ENCODE peak calls at places on chromosome 2, in four cellular contexts. One of them, this sample, is unnamed.
A peak's percentile ranks its signal among the peaks of the same experiment; 100 is the strongest.

GRCh38 chr2:191578031-191578430 is 99.9 kb upstream of the NABP1 start:
- DNase-seq in H9: no peak
- DNase-seq in IMR-90: no peak
- DNase-seq in H1: no peak
- DNase-seq in this sample: no peak

GRCh38 chr2:61451178-61451577 is 19.7 kb downstream of the USP34 start:
- DNase-seq in H9: no peak
- DNase-seq in IMR-90: no peak
- DNase-seq in H1: no peak
- DNase-seq in this sample: no peak

GRCh38 chr2:160445673-160446072 is 47.9 kb downstream of the RBMS1 start:
- DNase-seq in H9: no peak
- DNase-seq in IMR-90: no peak
- DNase-seq in H1: no peak
- DNase-seq in this sample: no peak

GRCh38 chr2:23545391-23545790 is 160.4 kb downstream of the KLHL29 start:
- DNase-seq in H1: no peak
- DNase-seq in IMR-90: peak; percentile 63
- DNase-seq in H9: no peak
- DNase-seq in this sample: no peak

GRCh38 chr2:70948350-70949003 is 12.8 kb downstream of the ATP6V1B1 start:
- DNase-seq in IMR-90: peak; percentile 71
- DNase-seq in H1: peak; percentile 92
- DNase-seq in H9: peak; percentile 83
- DNase-seq in this sample: peak; percentile 75

GRCh38 chr2:17857016-17857415 is 21.5 kb upstream of the KCNS3 start:
- DNase-seq in H9: no peak
- DNase-seq in H1: no peak
- DNase-seq in IMR-90: peak; percentile 18
- DNase-seq in this sample: no peak

GRCh38 chr2:38505779-38506178 is 96.9 kb downstream of the HNRNPLL start:
- DNase-seq in H1: no peak
- DNase-seq in IMR-90: peak; percentile 87
- DNase-seq in H9: no peak
- DNase-seq in this sample: peak; percentile 67

GRCh38 chr2:71256421-71256820 is 29.5 kb upstream of the PAIP2B start:
- DNase-seq in IMR-90: no peak
- DNase-seq in H1: no peak
- DNase-seq in H9: no peak
- DNase-seq in this sample: no peak

GRCh38 chr2:238259085-238260020 is 19.5 kb upstream of the HES6 start:
- DNase-seq in H1: no peak
- DNase-seq in H9: no peak
- DNase-seq in IMR-90: no peak
- DNase-seq in this sample: no peak

DNA sequence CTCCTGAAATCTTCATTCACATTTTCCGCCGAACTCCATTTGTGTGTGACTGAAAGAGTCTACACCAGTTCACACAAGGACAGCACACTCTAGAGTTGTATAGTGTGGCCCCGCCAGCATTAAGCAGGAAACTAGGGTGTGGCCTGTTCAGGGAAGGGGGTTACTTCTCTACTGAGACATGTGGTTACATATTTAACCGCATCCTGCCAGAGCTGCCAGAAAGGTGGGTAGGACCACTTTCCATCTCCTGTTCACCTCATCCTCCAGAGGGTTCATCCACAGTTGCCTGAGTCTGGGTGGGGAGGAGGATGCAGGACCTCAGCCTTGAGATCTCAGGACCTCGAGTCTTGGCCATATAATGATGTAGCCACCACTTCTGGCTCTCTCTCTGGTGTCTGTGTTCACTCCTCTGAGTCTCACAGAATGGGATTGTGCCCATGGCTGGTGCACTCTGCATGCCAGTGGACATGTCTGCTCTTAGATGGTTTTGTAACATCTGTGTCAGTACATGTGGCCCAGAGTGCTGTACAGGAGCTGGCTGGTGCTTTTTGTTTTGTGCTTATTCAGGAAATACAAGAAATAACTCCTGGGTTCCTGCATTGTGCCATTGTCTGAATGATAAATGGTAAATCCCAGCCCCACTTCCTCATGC is 7.7 kb upstream of the SP140L start:
- DNase-seq in IMR-90: no peak
- DNase-seq in H9: no peak
- DNase-seq in H1: no peak
- DNase-seq in this sample: no peak
- H4K5ac ChIP-seq in IMR-90: no peak overlapping the region
- H4K5ac ChIP-seq in H9: no peak overlapping the region
- H4K5ac ChIP-seq in H1: no peak overlapping the region
- H4K5ac ChIP-seq in this sample: no peak overlapping the region

DNA sequence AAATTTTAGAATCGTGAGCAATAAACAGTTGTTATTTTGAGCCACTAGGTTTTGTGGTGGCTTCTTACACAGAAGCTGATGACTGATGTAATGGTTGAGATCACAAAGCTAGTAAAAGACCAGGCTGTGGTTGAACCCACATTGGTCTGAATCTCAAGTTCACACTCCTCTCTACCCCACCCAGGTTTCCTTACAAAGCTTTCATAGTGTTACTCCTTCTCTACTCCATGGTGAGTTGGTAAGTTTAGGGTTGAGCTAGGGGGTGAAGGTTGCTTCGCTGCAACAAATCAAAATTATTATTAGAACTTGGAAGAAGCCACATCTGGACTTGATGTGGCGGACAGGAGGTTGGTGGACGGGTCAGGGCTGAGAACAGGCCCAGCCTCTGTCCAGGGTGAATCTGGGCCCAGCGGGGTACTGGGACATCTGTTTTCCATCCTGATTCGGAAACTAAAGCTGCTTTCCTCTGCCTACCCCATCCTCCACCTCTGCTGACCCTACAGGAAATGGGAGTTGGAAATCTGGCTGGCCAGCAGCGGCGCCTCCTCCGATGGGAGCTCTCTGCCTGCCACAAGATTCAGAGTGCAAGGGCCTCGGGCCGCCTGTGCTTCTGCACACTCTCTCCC is 86.3 kb downstream of the ZFP36L2 start:
- DNase-seq in IMR-90: no peak
- DNase-seq in H1: no peak
- DNase-seq in H9: no peak
- DNase-seq in this sample: no peak
- H2BK15ac ChIP-seq in IMR-90: no peak overlapping the region
- H2BK15ac ChIP-seq in H1: no peak overlapping the region
- H2BK15ac ChIP-seq in H9: no peak overlapping the region
- H2BK15ac ChIP-seq in this sample: no peak overlapping the region

DNA sequence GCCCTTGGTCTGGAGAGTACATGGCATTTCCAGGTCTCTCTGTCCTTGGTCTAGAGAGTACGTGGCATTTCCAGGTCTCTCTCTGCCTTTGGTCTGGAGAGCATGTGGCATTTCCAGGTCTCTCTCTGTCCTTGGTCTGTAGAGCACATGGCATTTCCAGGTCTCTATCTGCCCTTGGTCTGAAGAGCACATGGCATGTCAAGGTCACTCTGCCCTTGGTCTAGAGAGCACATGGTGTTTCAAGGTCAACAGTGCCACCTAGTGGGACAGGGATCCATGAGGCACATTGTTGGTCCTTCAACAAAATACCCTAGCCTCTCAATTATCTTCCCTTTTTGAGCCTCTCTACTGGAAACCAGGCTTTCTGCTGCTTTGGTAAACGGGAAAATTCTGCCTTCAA is 250.2 kb downstream of the OTX1 start:
- DNase-seq in IMR-90: no peak
- DNase-seq in H9: no peak
- DNase-seq in H1: no peak
- DNase-seq in this sample: peak; percentile 44
- H4K5ac ChIP-seq in IMR-90: no peak overlapping the region
- H4K5ac ChIP-seq in H9: no peak overlapping the region
- H4K5ac ChIP-seq in H1: no peak overlapping the region
- H4K5ac ChIP-seq in this sample: no peak overlapping the region

GRCh38 chr2:218425531-218425930 is 6.6 kb downstream of the VIL1 start:
- DNase-seq in H9: no peak
- DNase-seq in IMR-90: no peak
- DNase-seq in H1: no peak
- DNase-seq in this sample: no peak
- H2BK15ac ChIP-seq in H9: no peak overlapping the region
- H2BK15ac ChIP-seq in IMR-90: no peak overlapping the region
- H2BK15ac ChIP-seq in H1: no peak overlapping the region
- H2BK15ac ChIP-seq in this sample: no peak overlapping the region

GRCh38 chr2:219253753-219254589 is at the start of gene TUBA4A:
- DNase-seq in H1: peak; percentile 89
- DNase-seq in H9: peak; percentile 91
- DNase-seq in IMR-90: peak; percentile 37
- DNase-seq in this sample: peak; percentile 81
- H4K5ac ChIP-seq in H1: no peak within 1 kb of the TSS
- H4K5ac ChIP-seq in H9: no peak within 1 kb of the TSS
- H4K5ac ChIP-seq in IMR-90: no peak within 1 kb of the TSS
- H4K5ac ChIP-seq in this sample: no peak within 1 kb of the TSS

This sample was measured in mesendoderm.